ENCODE peak calls at places on chromosomes 6 and 20, in ten cellular contexts. V is spleen, B is H1, Y is uterus, W is Peyer's patch, C is endothelial cell of umbilical vein, X is HCT116, A is tibial nerve, P is IMR-90, U is sigmoid colon. J is an unnamed sample.

GRCh38 chr6:130708338-130708737 is 118.9 kb upstream of the SMLR1 start:
- DNase-seq in V (no peak), B (no peak), Y (no peak), W (no peak), C (peak; percentile 41), X (no peak), A (no peak), P (peak; percentile 50), U (no peak), J (no peak)

GRCh38 chr6:107489636-107490567 is at the start of gene SOBP:
- DNase-seq in V (peak; percentile 84), B (peak; percentile 73), Y (peak; percentile 73), W (peak; percentile 56), C (peak; percentile 54), X (no peak), A (peak; percentile 25), P (peak; percentile 47), U (peak; percentile 89), J (no peak)

GRCh38 chr6:81859884-81860283 is 107.4 kb upstream of the TENT5A start:
- DNase-seq in V (no peak), B (no peak), Y (no peak), W (no peak), C (peak; percentile 28), X (no peak), A (peak; percentile 14), P (no peak), U (no peak), J (no peak)

GRCh38 chr20:34512266-34512954 is 3.8 kb upstream of the DYNLRB1 start:
- DNase-seq in V (no peak), B (no peak), Y (no peak), W (no peak), C (no peak), X (no peak), A (no peak), P (peak; percentile 34), U (no peak), J (no peak)

GRCh38 chr6:111551521-111552231 is 54.0 kb downstream of the TRAF3IP2 start:
- DNase-seq in V (no peak), B (no peak), Y (peak; percentile 48), W (peak; percentile 62), C (peak; percentile 76), X (no peak), A (no peak), P (no peak), U (no peak), J (peak; percentile 73)

GRCh38 chr20:57451759-57452661 is 60.8 kb downstream of the RBM38 start:
- DNase-seq in V (peak; percentile 84), B (no peak), Y (no peak), W (no peak), C (no peak), X (no peak), A (no peak), P (no peak), U (peak; percentile 88), J (no peak)

GRCh38 chr6:158161566-158162254 is 6.4 kb downstream of the SERAC1 start:
- DNase-seq in V (no peak), B (no peak), Y (no peak), W (no peak), C (no peak), X (no peak), A (no peak), P (no peak), U (no peak), J (no peak)

GRCh38 chr20:32970115-32970972 is 33.9 kb downstream of the SUN5 start:
- DNase-seq in V (no peak), B (no peak), Y (no peak), W (peak; percentile 43), C (no peak), X (no peak), A (no peak), P (no peak), U (peak; percentile 57), J (peak; percentile 4)

GRCh38 chr6:138162947-138163569 is 1.3 kb downstream of the ARFGEF3 start:
- DNase-seq in V (no peak), B (no peak), Y (no peak), W (no peak), C (no peak), X (no peak), A (no peak), P (no peak), U (no peak), J (no peak)

GRCh38 chr6:74598473-74599393 is 607.1 kb downstream of the COL12A1 start:
- DNase-seq in V (no peak), B (no peak), Y (no peak), W (no peak), C (peak; percentile 15), X (no peak), A (no peak), P (peak; percentile 50), U (no peak), J (no peak)

GRCh38 chr6:163416640-163417253 is 2.2 kb downstream of the QKI start:
- DNase-seq in V (no peak), B (no peak), Y (peak; percentile 70), W (peak; percentile 63), C (peak; percentile 91), X (peak; percentile 33), A (peak; percentile 80), P (peak; percentile 87), U (peak; percentile 71), J (no peak)

GRCh38 chr6:155340464-155341129 is 26.3 kb upstream of the TFB1M start:
- DNase-seq in V (no peak), B (no peak), Y (no peak), W (no peak), C (no peak), X (peak; percentile 16), A (no peak), P (peak; percentile 61), U (no peak), J (no peak)

GRCh38 chr6:137271245-137272183 is 52.3 kb upstream of the IFNGR1 start:
- DNase-seq in V (no peak), B (no peak), Y (no peak), W (no peak), C (peak; percentile 72), X (peak; percentile 65), A (no peak), P (peak; percentile 63), U (no peak), J (no peak)

GRCh38 chr6:72894091-72894490 is 272.2 kb downstream of the KCNQ5 start:
- DNase-seq in V (no peak), B (no peak), Y (no peak), W (no peak), C (no peak), X (no peak), A (no peak), P (no peak), U (no peak), J (no peak)

GRCh38 chr6:11459002-11459658 is 78.4 kb upstream of the TMEM170B start:
- DNase-seq in V (no peak), B (no peak), Y (no peak), W (no peak), C (no peak), X (no peak), A (no peak), P (no peak), U (no peak), J (no peak)
- TF ChIP-seq POLR2A in V (no peak), B (no peak), Y (no peak), W (no peak), C (no peak), X (no peak), A (no peak), P (no peak), U (no peak), J (no peak)

GRCh38 chr20:8602389-8603116 is 466.3 kb upstream of the PLCB4 start:
- DNase-seq in V (no peak), B (no peak), Y (no peak), W (no peak), C (peak; percentile 16), X (no peak), A (no peak), P (peak; percentile 16), U (no peak), J (no peak)

DNA sequence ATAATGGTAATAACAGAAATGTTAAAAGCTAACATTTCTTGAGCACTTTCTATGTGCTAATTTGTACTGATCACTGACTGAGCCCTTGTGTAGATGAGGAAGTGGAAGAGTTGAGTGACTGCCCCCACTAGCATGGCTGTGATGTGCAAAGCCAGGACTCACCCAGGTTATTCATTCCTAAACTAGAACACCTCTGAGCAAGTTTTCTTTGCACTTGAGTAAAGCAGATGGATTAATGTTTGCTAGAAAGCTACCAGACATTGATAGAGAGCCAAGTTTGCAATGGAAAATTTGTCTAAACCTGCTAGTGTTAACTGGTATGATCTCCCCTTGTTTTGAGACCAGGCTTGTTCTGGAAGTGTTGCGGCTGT is 467.4 kb upstream of the PLCB4 start:
- DNase-seq in V (no peak), B (no peak), Y (no peak), W (no peak), C (no peak), X (no peak), A (no peak), P (no peak), U (no peak), J (no peak)
- H3K4me3 ChIP-seq in V (no peak overlapping the region), B (peak overlapping the region; percentile 47), Y (no peak overlapping the region), W (no peak overlapping the region), C (no peak overlapping the region), X (peak overlapping the region; percentile 47), A (no peak overlapping the region), P (no peak overlapping the region), U (no peak overlapping the region), J (no peak overlapping the region)

GRCh38 chr6:64041373-64041772 is 405.8 kb downstream of the PHF3 start:
- DNase-seq in V (no peak), B (no peak), Y (no peak), W (no peak), C (no peak), X (no peak), A (no peak), P (no peak), U (no peak), J (no peak)

GRCh38 chr6:64049736-64050135 is 414.1 kb downstream of the PHF3 start:
- DNase-seq in V (no peak), B (no peak), Y (no peak), W (no peak), C (no peak), X (no peak), A (no peak), P (no peak), U (no peak), J (no peak)

GRCh38 chr6:64050586-64050985 is 415.0 kb downstream of the PHF3 start:
- DNase-seq in V (no peak), B (no peak), Y (no peak), W (no peak), C (no peak), X (no peak), A (no peak), P (peak; percentile 24), U (no peak), J (no peak)

DNA sequence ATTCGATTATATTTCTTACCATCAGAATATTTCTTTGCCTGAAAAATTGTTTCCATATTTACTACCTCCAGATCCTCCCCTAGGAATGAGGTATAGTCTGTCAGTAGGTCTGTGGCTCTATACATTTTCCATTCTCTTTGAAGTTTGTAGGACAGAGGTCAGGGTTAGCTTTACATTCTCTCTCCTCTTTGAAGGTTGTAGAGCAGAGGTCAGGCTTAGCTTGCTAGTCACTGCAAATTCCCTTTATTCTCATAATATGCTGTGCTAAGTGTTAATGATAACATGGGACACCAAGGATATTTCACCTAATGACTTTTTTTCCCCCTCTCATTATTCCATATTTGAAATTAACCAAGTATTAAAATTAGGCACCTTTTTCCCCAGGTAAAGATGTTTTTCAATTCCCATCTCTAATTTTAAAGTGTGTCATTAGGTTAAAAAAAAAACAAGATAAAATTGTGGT is 411.2 kb downstream of the PHF3 start:
- DNase-seq in V (no peak), B (no peak), Y (no peak), W (no peak), C (no peak), X (no peak), A (no peak), P (no peak), U (no peak), J (no peak)
- H3K27ac ChIP-seq in V (no peak overlapping the region), B (no peak overlapping the region), Y (no peak overlapping the region), W (no peak overlapping the region), C (no peak overlapping the region), X (no peak overlapping the region), A (no peak overlapping the region), P (no peak overlapping the region), U (no peak overlapping the region), J (no peak overlapping the region)

GRCh38 chr20:45427236-45428149 is 11.6 kb downstream of the PIGT start:
- DNase-seq in V (no peak), B (no peak), Y (no peak), W (peak; percentile 85), C (no peak), X (no peak), A (no peak), P (no peak), U (no peak), J (no peak)
- TF ChIP-seq POLR2A in V (no peak), B (no peak), Y (no peak), W (peak; percentile 29), C (no peak), X (no peak), A (no peak), P (no peak), U (no peak), J (no peak)

J was measured in breast epithelium.